ENCODE peak calls at places on chromosomes 11 and 22, in eight cellular contexts. B, C, W, O, S, U, K and I are unnamed samples.

GRCh38 chr11:96293583-96293982 is 49.4 kb downstream of the MAML2 start:
- DNase-seq in B (no peak), C (no peak), W (peak; percentile 34), O (no peak), S (no peak), U (no peak), K (no peak), I (no peak)

GRCh38 chr22:37197451-37198289 is 9.6 kb upstream of the C1QTNF6 start:
- DNase-seq in B (no peak), C (no peak), W (no peak), O (peak; percentile 10), S (peak; percentile 91), U (no peak), K (no peak), I (peak; percentile 91)

GRCh38 chr11:13036235-13036634 is 27.1 kb downstream of the RASSF10 start:
- DNase-seq in B (no peak), C (no peak), W (no peak), O (no peak), S (no peak), U (no peak), K (no peak), I (no peak)

GRCh38 chr11:76648061-76648460 is 22.5 kb downstream of the LRRC32 start:
- DNase-seq in B (no peak), C (no peak), W (no peak), O (no peak), S (no peak), U (no peak), K (no peak), I (no peak)

GRCh38 chr22:44730490-44731356 is 21.7 kb upstream of the ARHGAP8 start:
- DNase-seq in B (no peak), C (no peak), W (no peak), O (no peak), S (no peak), U (no peak), K (no peak), I (no peak)

GRCh38 chr11:76772100-76772782 is 10.9 kb upstream of the TSKU start:
- DNase-seq in B (no peak), C (no peak), W (no peak), O (no peak), S (no peak), U (no peak), K (no peak), I (no peak)

GRCh38 chr22:20153945-20154344 is 3.1 kb upstream of the CCDC188 start:
- DNase-seq in B (no peak), C (no peak), W (no peak), O (no peak), S (no peak), U (no peak), K (no peak), I (no peak)

GRCh38 chr11:17413414-17414316 is 25.2 kb upstream of the KCNJ11 start:
- DNase-seq in B (no peak), C (no peak), W (no peak), O (peak; percentile 79), S (no peak), U (no peak), K (peak; percentile 95), I (no peak)

GRCh38 chr11:69275178-69275577 is 18.8 kb upstream of the MYEOV start:
- DNase-seq in B (no peak), C (no peak), W (no peak), O (no peak), S (no peak), U (no peak), K (no peak), I (no peak)

GRCh38 chr11:119739975-119740374 is 11.0 kb upstream of the NECTIN1 start:
- DNase-seq in B (no peak), C (no peak), W (no peak), O (no peak), S (no peak), U (no peak), K (peak; percentile 59), I (no peak)

GRCh38 chr11:110433393-110434333 is 3.9 kb downstream of the FDX1 start:
- DNase-seq in B (peak; percentile 8), C (no peak), W (peak; percentile 47), O (peak; percentile 50), S (no peak), U (no peak), K (no peak), I (peak; percentile 39)

GRCh38 chr11:10892250-10892649 is 34.4 kb upstream of the ZBED5 start:
- DNase-seq in B (no peak), C (no peak), W (peak; percentile 55), O (no peak), S (no peak), U (no peak), K (no peak), I (no peak)

GRCh38 chr22:29344137-29344536 is 28.6 kb upstream of the RASL10A start:
- DNase-seq in B (peak; percentile 33), C (no peak), W (no peak), O (peak; percentile 69), S (peak; percentile 31), U (no peak), K (peak; percentile 89), I (peak; percentile 85)

GRCh38 chr11:20156876-20157613 is 3.2 kb downstream of the DBX1 start:
- DNase-seq in B (no peak), C (peak; percentile 23), W (no peak), O (no peak), S (no peak), U (no peak), K (no peak), I (no peak)

GRCh38 chr11:1460994-1461805 is 25.4 kb downstream of the MOB2 start:
- DNase-seq in B (peak; percentile 50), C (no peak), W (no peak), O (no peak), S (no peak), U (no peak), K (no peak), I (no peak)

GRCh38 chr22:46993626-46994025 is 231.2 kb downstream of the TBC1D22A start:
- DNase-seq in B (no peak), C (no peak), W (no peak), O (peak; percentile 42), S (no peak), U (no peak), K (no peak), I (no peak)

GRCh38 chr11:59822989-59823566 is 12.5 kb upstream of the MRPL16 start:
- DNase-seq in B (peak; percentile 13), C (no peak), W (peak; percentile 87), O (no peak), S (peak; percentile 32), U (no peak), K (peak; percentile 65), I (peak; percentile 72)

GRCh38 chr11:116424615-116425261 is 348.0 kb downstream of the BUD13 start:
- DNase-seq in B (no peak), C (no peak), W (no peak), O (no peak), S (no peak), U (no peak), K (no peak), I (peak; percentile 3)

GRCh38 chr22:32313532-32313931 is 44.1 kb upstream of the RFPL3 start:
- DNase-seq in B (no peak), C (no peak), W (no peak), O (no peak), S (no peak), U (peak; percentile 35), K (no peak), I (no peak)

GRCh38 chr11:95599959-95600586 is 189.5 kb downstream of the FAM76B start:
- DNase-seq in B (no peak), C (no peak), W (no peak), O (no peak), S (no peak), U (no peak), K (no peak), I (no peak)

GRCh38 chr11:76515494-76515893 is 70.7 kb downstream of the EMSY start:
- DNase-seq in B (no peak), C (no peak), W (no peak), O (no peak), S (no peak), U (no peak), K (no peak), I (no peak)

GRCh38 chr11:62542750-62543567 is 3.6 kb downstream of the AHNAK start:
- DNase-seq in B (peak; percentile 57), C (no peak), W (peak; percentile 96), O (peak; percentile 25), S (peak; percentile 72), U (no peak), K (peak; percentile 22), I (peak; percentile 82)